ENCODE peak calls at places on chromosomes 3 and 15, in six cellular contexts. B is LNCaP clone FGC, U is fibroblast of pulmonary artery, N is NB4, X is heart left ventricle, Y is SJSA1. A is an unnamed sample.

GRCh38 chr3:45946307-45946706 is 3.0 kb downstream of the CXCR6 start:
- DNase-seq in B (no peak), U (no peak), N (no peak), X (no peak), Y (no peak), A (no peak)

GRCh38 chr3:128619146-128619890 is 31.3 kb downstream of the RPN1 start:
- DNase-seq in B (no peak), U (peak; percentile 93), N (peak; percentile 88), X (no peak), Y (no peak), A (no peak)

GRCh38 chr15:58908550-58909309 is 24.7 kb downstream of the SLTM start:
- DNase-seq in B (no peak), U (no peak), N (no peak), X (no peak), Y (no peak), A (no peak)

GRCh38 chr3:9422712-9423424 is 25.5 kb downstream of the SETD5 start:
- DNase-seq in B (peak; percentile 99), U (peak; percentile 99), N (peak; percentile 84), X (no peak), Y (peak; percentile 73), A (peak; percentile 71)

GRCh38 chr3:42735609-42736008 is 33.0 kb upstream of the HHATL start:
- DNase-seq in B (no peak), U (no peak), N (no peak), X (no peak), Y (no peak), A (no peak)

GRCh38 chr3:119731545-119732343 is 28.9 kb downstream of the CFAP91 start:
- DNase-seq in B (no peak), U (peak; percentile 26), N (no peak), X (no peak), Y (peak; percentile 69), A (no peak)

GRCh38 chr3:158789592-158789991 is 12.3 kb upstream of the MFSD1 start:
- DNase-seq in B (no peak), U (peak; percentile 79), N (peak; percentile 59), X (no peak), Y (peak; percentile 39), A (peak; percentile 32)

GRCh38 chr3:52723935-52724334 is 18.0 kb downstream of the SPCS1 start:
- DNase-seq in B (no peak), U (no peak), N (no peak), X (no peak), Y (no peak), A (no peak)

GRCh38 chr15:34304613-34305012 is 33.0 kb downstream of the SLC12A6 start:
- DNase-seq in B (no peak), U (peak; percentile 69), N (no peak), X (no peak), Y (peak; percentile 13), A (no peak)

GRCh38 chr3:184584001-184584891 is 22.7 kb downstream of the EPHB3 start:
- DNase-seq in B (no peak), U (no peak), N (peak; percentile 34), X (peak; percentile 46), Y (peak; percentile 24), A (peak; percentile 43)

GRCh38 chr3:71601811-71602210 is 18.3 kb upstream of the FOXP1 start:
- DNase-seq in B (no peak), U (no peak), N (no peak), X (no peak), Y (peak; percentile 32), A (no peak)

GRCh38 chr3:10780243-10780642 is 35.8 kb upstream of the SLC6A11 start:
- DNase-seq in B (no peak), U (no peak), N (no peak), X (no peak), Y (no peak), A (no peak)

GRCh38 chr3:124034016-124034808 is 42.3 kb upstream of the ROPN1 start:
- DNase-seq in B (no peak), U (peak; percentile 3), N (no peak), X (peak; percentile 65), Y (peak; percentile 33), A (peak; percentile 39)

GRCh38 chr3:24220859-24221657 is 273.6 kb downstream of the THRB start:
- DNase-seq in B (no peak), U (peak; percentile 91), N (no peak), X (no peak), Y (peak; percentile 75), A (no peak)

GRCh38 chr3:47414161-47414564 is 33.3 kb downstream of the PTPN23 start:
- DNase-seq in B (no peak), U (no peak), N (no peak), X (no peak), Y (no peak), A (no peak)

GRCh38 chr3:147816770-147817169 is 407.6 kb downstream of the ZIC1 start:
- DNase-seq in B (no peak), U (peak; percentile 28), N (no peak), X (no peak), Y (no peak), A (no peak)

GRCh38 chr3:172247525-172248274 is 200.6 kb downstream of the GHSR start:
- DNase-seq in B (no peak), U (no peak), N (no peak), X (no peak), Y (no peak), A (no peak)

GRCh38 chr15:57597431-57597830 is 5.7 kb downstream of the MYZAP start:
- DNase-seq in B (no peak), U (no peak), N (no peak), X (no peak), Y (no peak), A (no peak)
- H3K4me3 ChIP-seq in B (no peak overlapping the region), U (no peak overlapping the region), N (no peak overlapping the region), X (no peak overlapping the region), Y (no peak overlapping the region), A (no peak overlapping the region)

GRCh38 chr3:167883452-167883851 is 147.9 kb downstream of the SERPINI1 start:
- DNase-seq in B (no peak), U (no peak), N (no peak), X (no peak), Y (no peak), A (no peak)

GRCh38 chr3:167884481-167884880 is 149.0 kb downstream of the SERPINI1 start:
- DNase-seq in B (no peak), U (no peak), N (no peak), X (no peak), Y (no peak), A (no peak)

GRCh38 chr3:167880183-167880582 is 144.7 kb downstream of the SERPINI1 start:
- DNase-seq in B (no peak), U (no peak), N (no peak), X (no peak), Y (no peak), A (no peak)

GRCh38 chr3:167885277-167885676 is 149.8 kb downstream of the SERPINI1 start:
- DNase-seq in B (no peak), U (no peak), N (no peak), X (no peak), Y (no peak), A (no peak)

GRCh38 chr3:167882057-167882667 is 146.6 kb downstream of the SERPINI1 start:
- DNase-seq in B (no peak), U (peak; percentile 75), N (peak; percentile 59), X (no peak), Y (peak; percentile 14), A (no peak)
- H3K4me3 ChIP-seq in B (no peak overlapping the region), U (no peak overlapping the region), N (no peak overlapping the region), X (no peak overlapping the region), Y (no peak overlapping the region), A (no peak overlapping the region)

DNA sequence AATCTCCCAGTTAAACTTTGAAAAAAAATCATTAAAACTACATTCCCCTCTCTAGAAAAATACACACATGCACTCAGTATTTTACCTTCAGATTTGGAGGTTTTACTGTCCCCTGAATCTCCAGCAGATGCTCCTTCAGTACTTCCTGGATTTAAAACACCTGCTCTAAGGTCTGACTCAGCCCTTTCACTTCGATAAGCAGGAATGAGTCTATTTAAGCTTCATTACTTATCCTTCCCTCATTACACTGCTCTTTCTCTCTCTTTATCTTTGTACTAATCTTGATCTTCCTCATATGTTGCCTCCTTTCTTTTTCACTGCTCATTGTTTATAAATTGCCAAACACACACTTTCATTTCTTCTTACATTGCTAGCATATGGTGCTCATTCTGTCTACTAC is 443.9 kb downstream of the DIPK2A start:
- DNase-seq in B (no peak), U (no peak), N (no peak), X (no peak), Y (no peak), A (no peak)
- H3K4me3 ChIP-seq in B (no peak overlapping the region), U (no peak overlapping the region), N (no peak overlapping the region), X (no peak overlapping the region), Y (no peak overlapping the region), A (no peak overlapping the region)

DNA sequence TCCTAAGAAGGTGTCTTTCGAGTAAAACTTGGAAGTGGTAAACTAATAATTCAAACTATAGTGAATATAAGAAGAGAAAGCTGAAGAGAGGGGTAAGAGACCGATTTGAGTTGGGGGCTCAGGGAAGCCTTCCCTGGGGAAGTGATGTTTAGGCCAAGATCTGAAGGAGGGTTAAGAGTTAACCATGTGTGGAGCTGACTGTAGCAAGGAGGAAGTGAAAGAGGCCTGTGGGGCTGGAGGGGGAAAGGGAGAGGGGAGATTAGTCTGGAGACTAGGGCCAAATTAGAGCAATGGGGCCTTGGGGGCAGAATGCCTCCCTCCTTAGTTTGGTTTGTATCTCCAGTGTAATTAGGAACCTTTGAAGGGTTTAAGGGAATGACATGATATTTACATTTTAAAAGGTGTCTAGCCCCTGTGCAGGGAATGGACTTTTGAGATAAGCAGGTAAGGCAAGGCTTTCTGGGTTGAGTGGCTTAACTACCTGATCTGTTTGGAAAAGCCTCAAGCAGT is 2.2 kb downstream of the ZNF592 start:
- DNase-seq in B (no peak), U (no peak), N (peak; percentile 85), X (no peak), Y (no peak), A (no peak)
- H3K4me3 ChIP-seq in B (peak overlapping the region; percentile 91), U (peak overlapping the region; percentile 96), N (peak overlapping the region; percentile 99), X (no peak overlapping the region), Y (no peak overlapping the region), A (no peak overlapping the region)

GRCh38 chr3:181630873-181631272 is 80.9 kb upstream of the SOX2 start:
- DNase-seq in B (no peak), U (no peak), N (no peak), X (no peak), Y (peak; percentile 42), A (no peak)

GRCh38 chr3:181629701-181630100 is 82.0 kb upstream of the SOX2 start:
- DNase-seq in B (no peak), U (no peak), N (no peak), X (no peak), Y (no peak), A (no peak)

GRCh38 chr3:181629029-181629428 is 82.7 kb upstream of the SOX2 start:
- DNase-seq in B (no peak), U (peak; percentile 52), N (no peak), X (no peak), Y (no peak), A (no peak)

GRCh38 chr3:181633556-181633955 is 78.2 kb upstream of the SOX2 start:
- DNase-seq in B (no peak), U (no peak), N (no peak), X (no peak), Y (no peak), A (no peak)

DNA sequence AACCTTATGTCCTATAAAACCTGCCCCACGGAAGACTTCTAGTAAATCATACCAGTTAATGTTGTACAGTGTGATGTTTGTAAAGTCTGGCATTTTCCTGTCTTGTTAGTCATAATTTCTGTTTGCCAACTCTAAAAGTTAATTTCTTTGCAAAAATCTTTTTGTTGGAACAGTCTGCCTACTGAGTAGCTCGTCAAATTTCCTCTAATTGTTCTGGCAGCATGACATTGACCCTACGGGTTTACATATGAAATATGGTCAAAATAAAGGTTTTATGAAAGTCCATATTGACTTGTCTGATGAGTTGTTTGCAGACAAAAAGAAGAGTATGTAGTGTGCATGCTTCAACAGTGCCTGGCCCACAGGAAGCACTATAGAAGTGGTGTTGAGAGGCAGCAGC is 79.8 kb upstream of the SOX2 start:
- DNase-seq in B (no peak), U (no peak), N (no peak), X (no peak), Y (no peak), A (no peak)
- H3K4me3 ChIP-seq in B (no peak overlapping the region), U (no peak overlapping the region), N (no peak overlapping the region), X (no peak overlapping the region), Y (no peak overlapping the region), A (no peak overlapping the region)